ENCODE peak calls at places on chromosomes 2 and 18, in four cellular contexts. H is neural crest cell; B is CD8-positive, alpha-beta memory T cell; V is spleen. E is an unnamed sample.

GRCh38 chr18:58867281-58867961 is 2.7 kb downstream of the ZNF532 start:
- DNase-seq in H (no peak), B (no peak), V (no peak), E (no peak)

GRCh38 chr2:219282375-219282774 is 3.2 kb downstream of the DNAJB2 start:
- DNase-seq in B (no peak), V (no peak), H (no peak), E (no peak)

GRCh38 chr18:79617521-79618500 is 61.8 kb upstream of the CTDP1 start:
- DNase-seq in V (peak), H (no peak), B (no peak), E (no peak)

GRCh38 chr2:237968048-237968862 is 1.4 kb downstream of the UBE2F start:
- DNase-seq in H (no peak), B (no peak), V (peak), E (peak)

GRCh38 chr18:63236417-63236816 is 83.2 kb downstream of the BCL2 start:
- DNase-seq in B (no peak), V (peak), H (no peak), E (no peak)

GRCh38 chr2:226791056-226791486 is 8.5 kb downstream of the IRS1 start:
- DNase-seq in H (no peak), V (no peak), B (no peak), E (peak)

GRCh38 chr2:174931724-174932123 is 73.5 kb downstream of the CHN1 start:
- DNase-seq in V (no peak), H (no peak), B (no peak), E (no peak)

GRCh38 chr2:172957734-172958133 is 117.9 kb upstream of the MAP3K20 start:
- DNase-seq in V (no peak), B (no peak), H (no peak), E (no peak)

GRCh38 chr2:221572821-221573429 is 821 bp upstream of the EPHA4 start:
- DNase-seq in B (peak), V (no peak), H (peak), E (peak)

GRCh38 chr2:73907840-73908452 is 15.1 kb downstream of the ACTG2 start:
- DNase-seq in V (no peak), B (peak), H (no peak), E (peak)

GRCh38 chr2:133674433-133675331 is 106.4 kb upstream of the NCKAP5 start:
- DNase-seq in V (no peak), H (peak), B (no peak), E (no peak)

GRCh38 chr2:177127821-177128220 is 84.8 kb upstream of the HNRNPA3 start:
- DNase-seq in H (no peak), B (no peak), V (no peak), E (no peak)

GRCh38 chr2:148642891-148643416 is 1.6 kb upstream of the EPC2 start:
- DNase-seq in B (no peak), V (no peak), H (no peak), E (no peak)